ENCODE peak calls at places on chromosomes 7 and 10, in four cellular contexts. P is colonic mucosa, G is MM.1S, A is IMR-90. F is an unnamed sample.

GRCh38 chr10:85642421-85643170 is 724.0 kb downstream of the GRID1 start:
- DNase-seq in P (peak), G (no peak), A (no peak), F (peak)

GRCh38 chr7:91233201-91233600 is 31.0 kb upstream of the FZD1 start:
- DNase-seq in P (no peak), G (no peak), A (no peak), F (no peak)

GRCh38 chr7:117021960-117022359 is 68.7 kb downstream of the ST7 start:
- DNase-seq in P (no peak), G (no peak), A (no peak), F (no peak)

GRCh38 chr7:80558116-80558515 is 46.3 kb upstream of the GNAT3 start:
- DNase-seq in P (no peak), G (no peak), A (no peak), F (no peak)

GRCh38 chr10:29883231-29883630 is 176.2 kb downstream of the JCAD start:
- DNase-seq in P (no peak), G (no peak), A (no peak), F (no peak)

GRCh38 chr10:6208781-6209235 is 6.1 kb downstream of the PFKFB3 start:
- DNase-seq in P (no peak), G (no peak), A (no peak), F (no peak)

GRCh38 chr7:134669845-134670373 is 23.3 kb downstream of the BPGM start:
- DNase-seq in P (peak), G (peak), A (peak), F (peak)

GRCh38 chr7:155788616-155789000 is 23.7 kb downstream of the SHH start:
- DNase-seq in P (no peak), G (no peak), A (no peak), F (no peak)

GRCh38 chr7:119802147-119802546 is 470.8 kb upstream of the KCND2 start:
- DNase-seq in P (no peak), G (no peak), A (no peak), F (peak)

GRCh38 chr10:34908472-34908871 is 93.4 kb upstream of the PARD3 start:
- DNase-seq in P (no peak), G (no peak), A (peak), F (peak)

GRCh38 chr7:108145401-108145800 is 15.2 kb upstream of the LAMB4 start:
- DNase-seq in P (no peak), G (no peak), A (no peak), F (no peak)

GRCh38 chr10:52250562-52250961 is 63.5 kb upstream of the DKK1 start:
- DNase-seq in P (no peak), G (no peak), A (peak), F (no peak)

GRCh38 chr7:30894009-30894408 is 17.6 kb upstream of the AQP1 start:
- DNase-seq in P (no peak), G (no peak), A (no peak), F (no peak)

GRCh38 chr10:33139191-33139646 is 181.2 kb upstream of the ITGB1 start:
- DNase-seq in P (no peak), G (no peak), A (no peak), F (no peak)

GRCh38 chr10:10794056-10794455 is 223.6 kb upstream of the CELF2 start:
- DNase-seq in P (no peak), G (no peak), A (no peak), F (peak)

GRCh38 chr7:14013880-14014279 is 24.4 kb upstream of the ETV1 start:
- DNase-seq in P (no peak), G (no peak), A (peak), F (peak)

GRCh38 chr7:74718336-74718735 is 55.5 kb upstream of the NCF1 start:
- DNase-seq in P (no peak), G (no peak), A (peak), F (peak)

GRCh38 chr10:132036153-132036886 is 29.4 kb upstream of the JAKMIP3 start:
- DNase-seq in P (no peak), G (no peak), A (no peak), F (no peak)

GRCh38 chr7:25196132-25196896 is 32.0 kb downstream of the NPVF start:
- DNase-seq in P (peak), G (no peak), A (no peak), F (no peak)

GRCh38 chr7:78118470-78118869 is 319.9 kb downstream of the PHTF2 start:
- DNase-seq in P (no peak), G (no peak), A (no peak), F (no peak)

GRCh38 chr10:93512565-93512964 is 16.2 kb downstream of the CEP55 start:
- DNase-seq in P (no peak), G (no peak), A (peak), F (peak)

GRCh38 chr7:157009778-157010587 is 480 bp downstream of the MNX1 start:
- DNase-seq in P (no peak), G (peak), A (no peak), F (no peak)

GRCh38 chr10:42982886-42983594 is 93.8 kb upstream of the RET start:
- DNase-seq in P (peak), G (no peak), A (no peak), F (no peak)

GRCh38 chr7:139895141-139895829 is 66.2 kb downstream of the TBXAS1 start:
- DNase-seq in P (no peak), G (no peak), A (no peak), F (no peak)

GRCh38 chr7:3922175-3922635 is 621.2 kb downstream of the SDK1 start:
- DNase-seq in P (peak), G (peak), A (peak), F (peak)

GRCh38 chr10:15579605-15580004 is 140.1 kb downstream of the ITGA8 start:
- DNase-seq in P (no peak), G (no peak), A (peak), F (peak)

DNA sequence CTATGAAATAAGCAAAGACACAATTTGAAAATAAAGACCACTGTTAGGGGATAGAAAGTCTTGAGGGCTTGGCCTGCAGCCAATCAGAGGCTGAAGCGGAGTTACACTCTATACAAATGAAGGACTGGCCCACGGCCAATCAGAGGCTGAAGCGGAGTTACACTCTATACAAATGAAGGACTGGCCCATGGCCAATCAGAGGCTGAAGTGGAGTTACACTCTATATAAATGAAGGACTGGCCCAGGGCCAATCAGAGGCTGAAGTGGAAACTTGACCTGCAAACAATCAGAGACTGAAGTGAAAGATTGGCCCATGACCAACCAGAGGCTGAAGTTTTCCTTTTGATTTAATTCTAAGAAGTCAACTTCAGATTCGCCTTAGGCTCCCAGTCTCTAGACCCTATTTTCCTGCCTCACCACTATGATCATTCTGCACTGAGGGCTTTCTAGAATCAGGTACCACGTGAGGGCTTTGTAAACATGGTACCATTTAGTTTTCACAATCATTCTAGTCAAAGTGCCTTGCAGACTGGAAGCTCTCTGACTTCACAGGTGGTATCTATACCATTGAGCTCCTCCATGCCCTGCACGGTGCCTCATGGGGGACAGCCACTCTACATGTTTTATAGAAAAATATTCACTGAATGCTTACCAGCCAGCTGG is 106.6 kb downstream of the ABLIM1 start:
- DNase-seq in P (peak), G (no peak), A (peak), F (peak)
- H3K4me3 ChIP-seq in P (no peak), G (no peak), A (no peak), F (peak)

GRCh38 chr10:90919683-90920574 is 958 bp downstream of the ANKRD1 start:
- DNase-seq in P (no peak), G (no peak), A (no peak), F (no peak)
- H3K9ac ChIP-seq in P (no peak), G (no peak), A (peak), F (peak)

DNA sequence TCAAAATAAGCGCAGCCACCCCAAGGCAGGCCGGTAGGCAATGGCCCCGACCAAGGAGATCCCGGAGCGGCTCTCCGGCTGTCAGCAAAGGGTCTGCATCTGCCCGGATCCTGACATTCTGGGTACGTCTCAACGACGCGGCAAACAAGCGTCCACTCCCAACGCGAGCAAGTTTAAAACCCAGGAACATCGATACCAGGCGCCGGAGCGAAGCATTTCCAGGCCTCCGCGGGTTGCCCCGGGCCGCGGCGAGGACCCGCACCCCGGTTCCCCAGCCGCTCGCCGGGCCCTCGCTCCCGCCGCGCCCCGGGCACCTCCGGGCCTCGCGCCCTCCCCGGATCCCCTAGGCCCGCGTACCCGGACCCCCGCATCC is 456 bp downstream of the URGCP start:
- DNase-seq in P (peak), G (peak), A (peak), F (peak)
- TF ChIP-seq CTCF in P (no peak), G (no peak), A (no peak), F (no peak)

DNA sequence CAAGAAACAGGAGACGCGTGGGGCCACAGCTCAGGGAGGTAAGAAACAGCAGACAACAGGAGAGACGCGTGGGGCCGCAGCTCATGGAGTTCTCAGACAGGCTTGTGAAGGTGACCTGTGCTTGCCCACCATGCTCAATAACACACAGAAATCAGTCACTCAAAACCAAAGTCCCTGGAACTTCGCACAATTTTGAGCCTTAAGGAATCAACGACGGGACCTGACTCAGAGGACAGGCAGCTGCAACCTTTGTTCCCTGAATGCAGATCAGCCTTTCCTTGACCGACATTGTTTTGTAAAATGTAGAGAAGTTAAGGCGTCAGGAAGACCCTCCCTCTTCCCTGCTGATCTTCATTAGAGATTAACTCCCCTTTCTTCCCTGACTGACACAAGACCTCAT is 8.5 kb upstream of the KNDC1 start:
- DNase-seq in P (no peak), G (no peak), A (no peak), F (no peak)
- H3K4me3 ChIP-seq in P (no peak), G (no peak), A (no peak), F (no peak)

GRCh38 chr10:18649364-18649959 is 1.9 kb downstream of the NSUN6 start:
- DNase-seq in P (no peak), G (no peak), A (no peak), F (no peak)

GRCh38 chr10:18650618-18651017 is 769 bp downstream of the NSUN6 start:
- DNase-seq in P (no peak), G (peak), A (no peak), F (no peak)

GRCh38 chr10:18651324-18652007 is at the start of gene NSUN6:
- DNase-seq in P (peak), G (peak), A (peak), F (peak)

GRCh38 chr10:18647151-18647550 is 4.2 kb downstream of the NSUN6 start:
- DNase-seq in P (no peak), G (no peak), A (no peak), F (no peak)

GRCh38 chr10:18647945-18648344 is 3.4 kb downstream of the NSUN6 start:
- DNase-seq in P (no peak), G (no peak), A (no peak), F (no peak)
- H3K9ac ChIP-seq in P (no peak), G (no peak), A (no peak), F (no peak)

DNA sequence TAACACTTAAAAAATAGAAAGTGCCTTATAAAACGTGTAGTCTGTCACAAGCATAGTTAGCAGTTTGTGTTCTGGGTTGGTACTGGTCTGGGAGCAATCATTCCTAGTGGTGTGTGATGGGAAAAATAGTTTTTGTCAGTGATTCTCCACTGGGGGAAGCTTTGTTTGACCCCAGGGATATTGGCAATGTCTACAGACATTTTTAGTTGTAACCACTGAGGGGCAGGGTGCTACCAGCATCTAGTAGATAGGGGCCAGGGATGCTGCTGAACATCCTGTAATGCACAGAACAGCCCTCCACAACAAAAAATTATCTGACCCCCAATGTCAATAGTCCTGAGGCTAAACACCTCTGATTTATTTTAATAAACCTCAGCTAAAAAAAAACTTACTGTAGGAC is 51.6 kb upstream of the CREB5 start:
- DNase-seq in P (no peak), G (no peak), A (no peak), F (no peak)
- TF ChIP-seq CTCF in P (no peak), G (no peak), A (no peak), F (no peak)

F was measured in astrocyte.